ENCODE peak calls at places on chromosomes 12 and 14, in six cellular contexts. One of them, this sample, is unnamed.

GRCh38 chr12:87728936-87729593 is 300.1 kb downstream of the C12orf50 start:
- DNase-seq in IMR-90: peak; percentile 57
- DNase-seq in GM12864: no peak
- DNase-seq in AG04450: peak; percentile 10
- DNase-seq in CD4-positive, alpha-beta T cell: no peak
- DNase-seq in upper lobe of right lung: no peak
- DNase-seq in this sample: no peak

GRCh38 chr12:101823891-101824290 is 6.9 kb downstream of the GNPTAB start:
- DNase-seq in upper lobe of right lung: no peak
- DNase-seq in IMR-90: no peak
- DNase-seq in AG04450: no peak
- DNase-seq in GM12864: no peak
- DNase-seq in CD4-positive, alpha-beta T cell: peak; percentile 40
- DNase-seq in this sample: peak; percentile 20

GRCh38 chr12:41919526-41920305 is 225.0 kb downstream of the GXYLT1 start:
- DNase-seq in upper lobe of right lung: no peak
- DNase-seq in AG04450: no peak
- DNase-seq in IMR-90: no peak
- DNase-seq in GM12864: no peak
- DNase-seq in CD4-positive, alpha-beta T cell: no peak
- DNase-seq in this sample: no peak

GRCh38 chr12:109563291-109564284 is 9.7 kb downstream of the MMAB start:
- DNase-seq in IMR-90: no peak
- DNase-seq in upper lobe of right lung: no peak
- DNase-seq in GM12864: no peak
- DNase-seq in AG04450: no peak
- DNase-seq in CD4-positive, alpha-beta T cell: no peak
- DNase-seq in this sample: no peak

GRCh38 chr12:21456291-21456780 is 18.9 kb downstream of the PYROXD1 start:
- DNase-seq in GM12864: no peak
- DNase-seq in AG04450: no peak
- DNase-seq in upper lobe of right lung: no peak
- DNase-seq in CD4-positive, alpha-beta T cell: peak; percentile 17
- DNase-seq in IMR-90: no peak
- DNase-seq in this sample: no peak

GRCh38 chr12:39464976-39465375 is 22.1 kb upstream of the KIF21A start:
- DNase-seq in AG04450: no peak
- DNase-seq in GM12864: no peak
- DNase-seq in CD4-positive, alpha-beta T cell: no peak
- DNase-seq in upper lobe of right lung: no peak
- DNase-seq in IMR-90: no peak
- DNase-seq in this sample: no peak

GRCh38 chr12:55716582-55717396 is 943 bp downstream of the BLOC1S1 start:
- DNase-seq in upper lobe of right lung: no peak
- DNase-seq in AG04450: no peak
- DNase-seq in CD4-positive, alpha-beta T cell: no peak
- DNase-seq in IMR-90: no peak
- DNase-seq in GM12864: no peak
- DNase-seq in this sample: no peak

GRCh38 chr14:99968156-99968920 is 96.9 kb upstream of the EVL start:
- DNase-seq in CD4-positive, alpha-beta T cell: no peak
- DNase-seq in GM12864: no peak
- DNase-seq in upper lobe of right lung: no peak
- DNase-seq in IMR-90: peak; percentile 92
- DNase-seq in AG04450: peak; percentile 77
- DNase-seq in this sample: no peak

GRCh38 chr14:34064349-34064748 is 113.5 kb upstream of the EGLN3 start:
- DNase-seq in GM12864: no peak
- DNase-seq in IMR-90: peak; percentile 11
- DNase-seq in AG04450: no peak
- DNase-seq in CD4-positive, alpha-beta T cell: no peak
- DNase-seq in upper lobe of right lung: no peak
- DNase-seq in this sample: no peak

GRCh38 chr12:105957058-105957457 is 181.7 kb downstream of the NUAK1 start:
- DNase-seq in AG04450: no peak
- DNase-seq in IMR-90: no peak
- DNase-seq in CD4-positive, alpha-beta T cell: no peak
- DNase-seq in upper lobe of right lung: no peak
- DNase-seq in GM12864: no peak
- DNase-seq in this sample: no peak

GRCh38 chr12:21934173-21934572 is 7.1 kb downstream of the ABCC9 start:
- DNase-seq in GM12864: no peak
- DNase-seq in AG04450: no peak
- DNase-seq in IMR-90: peak; percentile 68
- DNase-seq in upper lobe of right lung: no peak
- DNase-seq in CD4-positive, alpha-beta T cell: no peak
- DNase-seq in this sample: no peak

GRCh38 chr12:108833355-108833733 is 24.0 kb downstream of the SSH1 start:
- DNase-seq in upper lobe of right lung: no peak
- DNase-seq in CD4-positive, alpha-beta T cell: no peak
- DNase-seq in GM12864: no peak
- DNase-seq in IMR-90: peak; percentile 90
- DNase-seq in AG04450: no peak
- DNase-seq in this sample: no peak

GRCh38 chr14:68384335-68384734 is 408.5 kb downstream of the ZFP36L1 start:
- DNase-seq in AG04450: no peak
- DNase-seq in upper lobe of right lung: no peak
- DNase-seq in CD4-positive, alpha-beta T cell: no peak
- DNase-seq in IMR-90: no peak
- DNase-seq in GM12864: no peak
- DNase-seq in this sample: no peak

GRCh38 chr12:121128908-121129704 is 3.6 kb upstream of the P2RX7 start:
- DNase-seq in upper lobe of right lung: peak; percentile 90
- DNase-seq in CD4-positive, alpha-beta T cell: peak; percentile 65
- DNase-seq in GM12864: peak; percentile 98
- DNase-seq in AG04450: no peak
- DNase-seq in IMR-90: peak; percentile 27
- DNase-seq in this sample: peak; percentile 4

GRCh38 chr14:104268725-104269436 is 130.5 kb downstream of the KIF26A start:
- DNase-seq in upper lobe of right lung: peak; percentile 57
- DNase-seq in AG04450: no peak
- DNase-seq in CD4-positive, alpha-beta T cell: no peak
- DNase-seq in GM12864: no peak
- DNase-seq in IMR-90: no peak
- DNase-seq in this sample: no peak
- TF ChIP-seq CTCF in upper lobe of right lung: no peak
- TF ChIP-seq CTCF in AG04450: no peak
- TF ChIP-seq CTCF in CD4-positive, alpha-beta T cell: no peak
- TF ChIP-seq CTCF in GM12864: no peak
- TF ChIP-seq CTCF in IMR-90: no peak
- TF ChIP-seq CTCF in this sample: no peak

DNA sequence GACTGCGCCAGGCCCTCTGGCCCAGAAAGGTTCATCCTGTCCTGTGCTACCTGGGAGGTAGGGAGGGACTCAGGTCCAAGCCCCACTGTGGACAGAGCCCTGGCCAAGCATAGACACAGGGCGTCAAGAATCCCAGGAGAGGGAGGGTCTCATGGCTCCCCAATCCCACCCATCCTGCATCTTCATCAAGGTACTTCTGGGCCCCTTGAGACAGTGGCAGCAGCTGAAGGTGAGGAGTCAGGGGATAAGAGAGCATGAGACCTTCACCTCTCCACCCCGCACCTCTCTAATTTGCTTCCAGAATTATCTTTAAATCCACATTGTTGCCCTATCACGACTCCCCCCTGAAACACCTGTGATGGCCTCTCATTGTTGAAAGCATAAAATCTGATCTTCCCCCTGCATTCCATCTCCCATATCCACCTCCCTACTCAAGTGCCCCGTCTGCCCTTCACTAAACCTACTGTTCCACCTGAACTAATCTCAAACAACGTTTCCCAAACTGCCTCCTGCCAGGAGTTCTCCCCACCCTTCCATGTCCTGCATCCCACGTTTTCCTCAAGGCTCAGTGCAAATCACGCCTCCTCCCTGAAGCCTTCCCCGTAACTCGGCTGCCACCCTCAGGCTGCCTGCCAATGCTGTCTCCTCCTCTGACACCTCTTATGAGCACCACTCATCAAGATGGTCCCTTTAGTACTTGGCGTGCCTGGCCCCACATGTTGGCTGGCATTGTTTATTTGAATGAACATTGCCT is 27.1 kb downstream of the KRT18 start:
- DNase-seq in upper lobe of right lung: peak; percentile 72
- DNase-seq in IMR-90: peak; percentile 27
- DNase-seq in AG04450: no peak
- DNase-seq in GM12864: no peak
- DNase-seq in CD4-positive, alpha-beta T cell: no peak
- DNase-seq in this sample: no peak
- TF ChIP-seq CTCF in upper lobe of right lung: peak; percentile 13
- TF ChIP-seq CTCF in IMR-90: peak; percentile 38
- TF ChIP-seq CTCF in AG04450: no peak
- TF ChIP-seq CTCF in GM12864: no peak
- TF ChIP-seq CTCF in CD4-positive, alpha-beta T cell: no peak
- TF ChIP-seq CTCF in this sample: no peak

DNA sequence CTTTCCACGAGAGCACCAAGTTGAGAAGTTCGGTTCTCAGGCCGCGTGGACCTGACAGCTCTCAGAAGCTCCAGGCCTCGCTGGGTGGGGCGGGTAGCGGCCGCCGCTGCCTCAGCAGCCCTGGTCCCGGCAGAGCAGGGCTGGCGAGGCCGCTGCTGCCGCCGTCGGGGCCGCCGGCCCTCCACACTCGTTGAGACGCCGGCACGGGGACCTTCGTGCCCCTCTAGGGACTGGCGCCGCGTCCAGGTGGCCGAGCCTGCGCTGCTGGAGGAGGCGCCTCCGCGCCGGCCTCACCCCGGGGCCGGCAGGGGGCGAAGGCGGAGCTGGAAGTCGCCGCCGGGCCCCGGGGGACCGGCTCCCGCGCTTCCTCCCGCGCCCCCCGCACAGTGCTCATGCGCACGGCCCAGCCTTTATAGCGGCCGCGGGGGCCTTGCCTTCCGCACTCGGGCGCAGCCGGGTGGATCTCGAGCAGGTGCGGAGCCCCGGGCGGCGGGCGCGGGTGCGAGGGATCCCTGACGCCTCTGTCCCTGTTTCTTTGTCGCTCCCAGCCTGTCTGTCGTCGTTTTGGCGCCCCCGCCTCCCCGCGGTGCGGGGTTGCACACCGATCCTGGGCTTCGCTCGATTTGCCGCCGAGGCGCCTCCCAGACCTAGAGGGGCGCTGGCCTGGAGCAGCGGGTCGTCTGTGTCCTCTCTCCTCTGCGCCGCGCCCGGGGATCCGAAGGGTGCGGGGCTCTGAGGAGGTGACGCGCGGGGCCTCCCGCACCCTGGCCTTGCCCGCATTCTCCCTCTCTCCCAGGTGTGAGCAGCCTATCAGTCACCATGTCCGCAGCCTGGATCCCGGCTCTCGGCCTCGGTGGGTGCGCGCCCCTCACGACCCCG is at the start of gene COCH:
- DNase-seq in upper lobe of right lung: peak; percentile 64
- DNase-seq in AG04450: no peak
- DNase-seq in GM12864: no peak
- DNase-seq in CD4-positive, alpha-beta T cell: no peak
- DNase-seq in IMR-90: no peak
- DNase-seq in this sample: peak; percentile 56
- TF ChIP-seq CTCF in upper lobe of right lung: peak; percentile 19
- TF ChIP-seq CTCF in AG04450: peak; percentile 7
- TF ChIP-seq CTCF in GM12864: peak; percentile 46
- TF ChIP-seq CTCF in CD4-positive, alpha-beta T cell: peak; percentile 26
- TF ChIP-seq CTCF in IMR-90: peak; percentile 15
- TF ChIP-seq CTCF in this sample: peak; percentile 59

GRCh38 chr12:132921685-132922084 is 34.3 kb upstream of the CHFR start:
- DNase-seq in CD4-positive, alpha-beta T cell: no peak
- DNase-seq in GM12864: no peak
- DNase-seq in AG04450: no peak
- DNase-seq in upper lobe of right lung: no peak
- DNase-seq in IMR-90: no peak
- DNase-seq in this sample: no peak
- TF ChIP-seq CTCF in CD4-positive, alpha-beta T cell: no peak
- TF ChIP-seq CTCF in GM12864: peak; percentile 11
- TF ChIP-seq CTCF in AG04450: no peak
- TF ChIP-seq CTCF in upper lobe of right lung: no peak
- TF ChIP-seq CTCF in IMR-90: no peak
- TF ChIP-seq CTCF in this sample: peak; percentile 26

DNA sequence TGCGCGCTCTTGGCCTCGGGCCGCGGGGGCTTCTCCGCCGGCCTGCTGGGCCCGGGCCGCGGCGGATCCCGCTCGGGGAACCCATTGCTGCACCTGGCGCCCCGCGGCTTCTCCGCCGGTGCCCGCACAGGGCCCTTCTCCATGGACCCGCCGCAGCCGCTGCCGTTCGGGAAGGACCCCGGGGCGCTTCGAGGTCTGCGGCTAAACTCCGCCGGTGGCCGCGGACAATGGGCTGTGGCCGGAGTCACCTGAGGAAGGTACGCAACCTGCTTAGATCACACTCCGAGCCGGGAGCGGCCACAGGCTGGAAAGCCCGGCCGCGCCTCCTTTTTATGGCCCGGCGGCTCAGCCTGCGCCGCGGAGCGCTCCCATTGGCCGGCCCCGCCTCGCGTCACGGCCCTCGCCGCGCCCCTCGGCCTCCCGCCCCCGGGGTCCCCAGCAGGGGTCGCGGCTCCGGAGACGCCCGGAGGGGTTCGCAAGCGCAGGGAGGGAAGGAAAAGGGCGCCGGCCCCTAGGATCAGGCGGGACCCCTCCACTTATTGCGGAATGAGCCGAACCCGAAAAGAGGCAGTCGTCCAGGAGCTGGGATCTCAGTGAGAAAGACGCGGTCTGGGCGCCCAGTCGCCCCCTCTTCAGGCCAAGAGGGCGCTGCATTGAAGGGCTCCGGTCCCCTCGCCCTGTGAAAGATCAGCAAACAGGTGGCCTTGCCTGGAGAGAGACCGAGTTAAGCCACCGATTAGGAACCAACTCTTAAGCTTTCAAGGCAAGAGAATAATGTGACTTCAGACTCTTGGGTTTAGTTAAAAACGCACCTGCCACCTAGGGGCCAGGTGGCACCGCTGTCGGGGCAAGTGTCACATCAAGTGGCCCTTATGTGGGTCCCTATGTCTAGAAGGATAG is at the start of gene GCH1:
- DNase-seq in GM12864: no peak
- DNase-seq in upper lobe of right lung: peak; percentile 90
- DNase-seq in AG04450: no peak
- DNase-seq in CD4-positive, alpha-beta T cell: peak; percentile 42
- DNase-seq in IMR-90: peak; percentile 16
- DNase-seq in this sample: peak; percentile 69
- TF ChIP-seq CTCF in GM12864: peak; percentile 30
- TF ChIP-seq CTCF in upper lobe of right lung: peak; percentile 51
- TF ChIP-seq CTCF in AG04450: peak; percentile 34
- TF ChIP-seq CTCF in CD4-positive, alpha-beta T cell: peak; percentile 80
- TF ChIP-seq CTCF in IMR-90: peak; percentile 43
- TF ChIP-seq CTCF in this sample: peak; percentile 65

GRCh38 chr14:95361373-95362179 is 41.9 kb upstream of the CLMN start:
- DNase-seq in GM12864: peak; percentile 19
- DNase-seq in upper lobe of right lung: peak; percentile 75
- DNase-seq in CD4-positive, alpha-beta T cell: no peak
- DNase-seq in IMR-90: no peak
- DNase-seq in AG04450: no peak
- DNase-seq in this sample: no peak
- TF ChIP-seq CTCF in GM12864: peak; percentile 85
- TF ChIP-seq CTCF in upper lobe of right lung: peak; percentile 65
- TF ChIP-seq CTCF in CD4-positive, alpha-beta T cell: peak; percentile 32
- TF ChIP-seq CTCF in IMR-90: no peak
- TF ChIP-seq CTCF in AG04450: peak; percentile 30
- TF ChIP-seq CTCF in this sample: peak; percentile 63